ENCODE peak calls at places on chromosomes 11 and 22, in ten cellular contexts. One of them, this sample, is unnamed.

GRCh38 chr11:108007819-108008218 is 879 bp upstream of the CUL5 start:
- DNase-seq in foreskin fibroblast: no peak
- DNase-seq in body of pancreas: no peak
- DNase-seq in adrenal gland: no peak
- DNase-seq in heart left ventricle: no peak
- DNase-seq in mammary epithelial cell: no peak
- DNase-seq in fibroblast of lung: no peak
- DNase-seq in astrocyte of the cerebellum: no peak
- DNase-seq in mesothelial cell of epicardium: no peak
- DNase-seq in right atrium auricular region: no peak
- DNase-seq in this sample: no peak

GRCh38 chr11:2265396-2265795 is 5.0 kb downstream of the ASCL2 start:
- DNase-seq in right atrium auricular region: peak
- DNase-seq in adrenal gland: no peak
- DNase-seq in astrocyte of the cerebellum: no peak
- DNase-seq in mammary epithelial cell: no peak
- DNase-seq in fibroblast of lung: no peak
- DNase-seq in mesothelial cell of epicardium: no peak
- DNase-seq in heart left ventricle: no peak
- DNase-seq in foreskin fibroblast: no peak
- DNase-seq in body of pancreas: no peak
- DNase-seq in this sample: peak

GRCh38 chr11:120054753-120055045 is 83.2 kb downstream of the TRIM29 start:
- DNase-seq in astrocyte of the cerebellum: no peak
- DNase-seq in heart left ventricle: no peak
- DNase-seq in mammary epithelial cell: no peak
- DNase-seq in right atrium auricular region: peak
- DNase-seq in foreskin fibroblast: no peak
- DNase-seq in fibroblast of lung: no peak
- DNase-seq in adrenal gland: no peak
- DNase-seq in body of pancreas: no peak
- DNase-seq in mesothelial cell of epicardium: no peak
- DNase-seq in this sample: no peak

GRCh38 chr11:71484248-71485062 is 31.5 kb downstream of the NADSYN1 start:
- DNase-seq in adrenal gland: no peak
- DNase-seq in heart left ventricle: no peak
- DNase-seq in mammary epithelial cell: no peak
- DNase-seq in foreskin fibroblast: no peak
- DNase-seq in right atrium auricular region: no peak
- DNase-seq in mesothelial cell of epicardium: no peak
- DNase-seq in fibroblast of lung: no peak
- DNase-seq in body of pancreas: no peak
- DNase-seq in astrocyte of the cerebellum: no peak
- DNase-seq in this sample: no peak

GRCh38 chr11:35822815-35823495 is 120.9 kb upstream of the LDLRAD3 start:
- DNase-seq in fibroblast of lung: no peak
- DNase-seq in heart left ventricle: no peak
- DNase-seq in body of pancreas: no peak
- DNase-seq in mammary epithelial cell: no peak
- DNase-seq in right atrium auricular region: no peak
- DNase-seq in foreskin fibroblast: no peak
- DNase-seq in mesothelial cell of epicardium: no peak
- DNase-seq in astrocyte of the cerebellum: no peak
- DNase-seq in adrenal gland: no peak
- DNase-seq in this sample: no peak

GRCh38 chr22:18079706-18080230 is 2.0 kb downstream of the PEX26 start:
- DNase-seq in fibroblast of lung: no peak
- DNase-seq in body of pancreas: no peak
- DNase-seq in heart left ventricle: no peak
- DNase-seq in mammary epithelial cell: no peak
- DNase-seq in foreskin fibroblast: no peak
- DNase-seq in right atrium auricular region: no peak
- DNase-seq in mesothelial cell of epicardium: no peak
- DNase-seq in astrocyte of the cerebellum: no peak
- DNase-seq in adrenal gland: no peak
- DNase-seq in this sample: no peak

GRCh38 chr22:17120281-17120680 is 879 bp downstream of the TMEM121B start:
- DNase-seq in fibroblast of lung: peak
- DNase-seq in body of pancreas: peak
- DNase-seq in astrocyte of the cerebellum: peak
- DNase-seq in right atrium auricular region: no peak
- DNase-seq in adrenal gland: peak
- DNase-seq in mammary epithelial cell: peak
- DNase-seq in foreskin fibroblast: peak
- DNase-seq in mesothelial cell of epicardium: peak
- DNase-seq in heart left ventricle: peak
- DNase-seq in this sample: peak

GRCh38 chr22:24845036-24845918 is 39.3 kb downstream of the SGSM1 start:
- DNase-seq in fibroblast of lung: no peak
- DNase-seq in right atrium auricular region: peak
- DNase-seq in mammary epithelial cell: no peak
- DNase-seq in adrenal gland: peak
- DNase-seq in mesothelial cell of epicardium: no peak
- DNase-seq in body of pancreas: peak
- DNase-seq in heart left ventricle: no peak
- DNase-seq in foreskin fibroblast: peak
- DNase-seq in astrocyte of the cerebellum: no peak
- DNase-seq in this sample: peak

GRCh38 chr11:324131-324530 is 3.5 kb upstream of the IFITM3 start:
- DNase-seq in heart left ventricle: no peak
- DNase-seq in mammary epithelial cell: no peak
- DNase-seq in right atrium auricular region: no peak
- DNase-seq in adrenal gland: no peak
- DNase-seq in astrocyte of the cerebellum: no peak
- DNase-seq in mesothelial cell of epicardium: no peak
- DNase-seq in foreskin fibroblast: no peak
- DNase-seq in fibroblast of lung: no peak
- DNase-seq in body of pancreas: no peak
- DNase-seq in this sample: no peak

DNA sequence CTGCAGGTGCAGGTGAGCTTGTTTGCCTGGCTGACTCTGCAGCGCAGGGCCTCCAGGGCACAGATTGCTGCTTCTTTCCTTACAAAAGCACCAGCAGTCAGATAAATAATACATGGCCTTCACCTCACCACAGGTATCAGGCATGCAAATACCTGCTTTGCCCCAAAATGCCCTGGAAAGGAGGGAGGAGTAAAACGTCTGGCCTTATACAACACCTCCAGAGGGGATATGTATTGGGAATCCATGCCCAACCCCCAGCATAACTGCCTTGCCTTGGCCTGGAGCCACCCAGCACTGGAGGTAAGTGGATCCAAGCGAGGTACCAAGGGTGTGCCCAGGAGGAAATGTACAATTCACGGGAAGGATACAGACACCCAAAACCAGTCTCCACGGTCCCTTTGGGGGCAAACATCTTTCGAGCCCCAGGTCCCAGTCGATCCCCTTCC is 860 bp downstream of the TMEM184B start:
- DNase-seq in right atrium auricular region: no peak
- DNase-seq in fibroblast of lung: no peak
- DNase-seq in body of pancreas: peak
- DNase-seq in foreskin fibroblast: no peak
- DNase-seq in heart left ventricle: no peak
- DNase-seq in adrenal gland: peak
- DNase-seq in mesothelial cell of epicardium: no peak
- DNase-seq in astrocyte of the cerebellum: no peak
- DNase-seq in mammary epithelial cell: peak
- DNase-seq in this sample: no peak
- TF ChIP-seq CTCF in right atrium auricular region: no peak
- TF ChIP-seq CTCF in fibroblast of lung: no peak
- TF ChIP-seq CTCF in body of pancreas: no peak
- TF ChIP-seq CTCF in foreskin fibroblast: no peak
- TF ChIP-seq CTCF in heart left ventricle: no peak
- TF ChIP-seq CTCF in adrenal gland: no peak
- TF ChIP-seq CTCF in mesothelial cell of epicardium: no peak
- TF ChIP-seq CTCF in astrocyte of the cerebellum: no peak
- TF ChIP-seq CTCF in mammary epithelial cell: no peak
- TF ChIP-seq CTCF in this sample: no peak

DNA sequence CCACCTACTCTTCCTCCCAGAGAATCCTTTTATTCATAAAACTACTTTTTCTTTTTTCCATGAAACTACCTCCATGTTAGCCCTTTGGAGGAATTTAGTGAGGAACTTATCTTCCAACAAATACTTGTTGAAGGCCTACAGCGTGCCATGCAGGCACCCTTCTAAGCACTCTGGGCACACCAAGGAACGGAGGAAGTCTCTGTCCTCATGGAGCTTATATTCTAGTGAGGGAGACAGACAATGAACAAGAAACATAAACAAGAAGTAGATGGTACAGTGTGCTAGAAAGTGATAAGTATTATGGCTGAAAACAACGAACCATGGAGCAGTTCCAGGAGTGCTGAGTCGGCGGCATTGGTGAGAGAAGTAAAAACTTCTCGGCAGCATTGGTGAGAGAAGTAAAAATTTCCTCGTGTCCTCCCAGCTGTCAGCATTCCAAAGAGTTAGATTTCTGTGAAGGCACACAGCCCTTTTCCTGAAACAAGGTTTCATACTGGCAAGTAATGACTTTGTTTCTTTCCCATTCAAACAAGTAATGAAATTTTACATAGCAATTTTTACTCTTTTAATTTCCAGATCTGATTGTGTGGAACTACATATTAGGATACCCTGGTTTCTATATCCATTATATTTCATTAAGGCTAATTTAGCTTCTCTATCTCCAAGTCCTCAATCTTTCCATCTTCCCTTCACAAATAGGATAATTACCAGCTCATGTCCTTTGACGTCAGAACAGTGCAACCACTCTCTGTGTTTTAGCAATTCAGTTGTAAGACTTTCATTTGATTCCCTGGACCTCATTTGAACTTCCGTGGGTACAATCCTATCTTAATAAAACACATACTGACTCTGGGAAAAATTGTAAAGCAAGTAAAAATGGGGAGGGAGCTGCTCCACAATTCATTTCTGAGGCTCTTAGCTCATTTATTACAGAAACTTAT is 53.0 kb downstream of the FAM76B start:
- DNase-seq in adrenal gland: no peak
- DNase-seq in body of pancreas: no peak
- DNase-seq in astrocyte of the cerebellum: no peak
- DNase-seq in right atrium auricular region: no peak
- DNase-seq in mammary epithelial cell: no peak
- DNase-seq in fibroblast of lung: no peak
- DNase-seq in heart left ventricle: no peak
- DNase-seq in mesothelial cell of epicardium: no peak
- DNase-seq in foreskin fibroblast: no peak
- DNase-seq in this sample: no peak
- TF ChIP-seq CTCF in adrenal gland: no peak
- TF ChIP-seq CTCF in body of pancreas: no peak
- TF ChIP-seq CTCF in astrocyte of the cerebellum: no peak
- TF ChIP-seq CTCF in right atrium auricular region: no peak
- TF ChIP-seq CTCF in mammary epithelial cell: no peak
- TF ChIP-seq CTCF in fibroblast of lung: no peak
- TF ChIP-seq CTCF in heart left ventricle: no peak
- TF ChIP-seq CTCF in mesothelial cell of epicardium: no peak
- TF ChIP-seq CTCF in foreskin fibroblast: no peak
- TF ChIP-seq CTCF in this sample: no peak

GRCh38 chr11:105215528-105215927 is 76.0 kb upstream of the CARD18 start:
- DNase-seq in astrocyte of the cerebellum: no peak
- DNase-seq in mammary epithelial cell: no peak
- DNase-seq in body of pancreas: no peak
- DNase-seq in foreskin fibroblast: no peak
- DNase-seq in adrenal gland: no peak
- DNase-seq in mesothelial cell of epicardium: no peak
- DNase-seq in right atrium auricular region: no peak
- DNase-seq in fibroblast of lung: no peak
- DNase-seq in heart left ventricle: no peak
- DNase-seq in this sample: no peak

GRCh38 chr11:105219670-105220069 is 80.1 kb upstream of the CARD18 start:
- DNase-seq in mesothelial cell of epicardium: no peak
- DNase-seq in foreskin fibroblast: no peak
- DNase-seq in heart left ventricle: no peak
- DNase-seq in astrocyte of the cerebellum: no peak
- DNase-seq in right atrium auricular region: no peak
- DNase-seq in adrenal gland: no peak
- DNase-seq in mammary epithelial cell: no peak
- DNase-seq in body of pancreas: no peak
- DNase-seq in fibroblast of lung: no peak
- DNase-seq in this sample: no peak

GRCh38 chr11:105224859-105225258 is 85.3 kb upstream of the CARD18 start:
- DNase-seq in right atrium auricular region: no peak
- DNase-seq in astrocyte of the cerebellum: no peak
- DNase-seq in heart left ventricle: no peak
- DNase-seq in fibroblast of lung: no peak
- DNase-seq in adrenal gland: no peak
- DNase-seq in body of pancreas: no peak
- DNase-seq in mammary epithelial cell: no peak
- DNase-seq in mesothelial cell of epicardium: no peak
- DNase-seq in foreskin fibroblast: no peak
- DNase-seq in this sample: no peak

GRCh38 chr11:105220175-105220574 is 80.6 kb upstream of the CARD18 start:
- DNase-seq in fibroblast of lung: no peak
- DNase-seq in foreskin fibroblast: no peak
- DNase-seq in heart left ventricle: no peak
- DNase-seq in mesothelial cell of epicardium: no peak
- DNase-seq in adrenal gland: no peak
- DNase-seq in right atrium auricular region: no peak
- DNase-seq in mammary epithelial cell: no peak
- DNase-seq in body of pancreas: no peak
- DNase-seq in astrocyte of the cerebellum: no peak
- DNase-seq in this sample: no peak

DNA sequence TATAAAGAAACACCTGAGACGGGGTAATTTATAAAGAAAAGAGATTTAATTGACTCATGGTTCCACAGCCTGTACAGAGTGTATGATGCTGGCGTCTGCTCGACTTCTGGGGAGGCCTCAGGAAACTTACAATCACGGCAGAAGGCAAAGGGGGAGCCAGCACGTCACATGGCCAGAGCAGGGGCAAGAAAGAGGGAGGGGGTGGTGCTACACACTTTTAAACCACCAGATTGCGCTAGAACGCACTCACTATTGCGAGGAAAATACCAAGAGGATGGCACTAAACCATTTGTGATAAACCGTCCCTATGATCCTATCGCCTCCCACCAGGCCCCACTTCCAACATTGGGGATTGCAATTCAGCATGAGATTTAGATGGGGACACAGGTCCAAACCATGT is 79.7 kb upstream of the CARD18 start:
- DNase-seq in mammary epithelial cell: no peak
- DNase-seq in heart left ventricle: no peak
- DNase-seq in mesothelial cell of epicardium: no peak
- DNase-seq in right atrium auricular region: no peak
- DNase-seq in adrenal gland: no peak
- DNase-seq in astrocyte of the cerebellum: no peak
- DNase-seq in foreskin fibroblast: no peak
- DNase-seq in body of pancreas: no peak
- DNase-seq in fibroblast of lung: no peak
- DNase-seq in this sample: no peak
- TF ChIP-seq CTCF in mammary epithelial cell: no peak
- TF ChIP-seq CTCF in heart left ventricle: no peak
- TF ChIP-seq CTCF in mesothelial cell of epicardium: no peak
- TF ChIP-seq CTCF in right atrium auricular region: no peak
- TF ChIP-seq CTCF in adrenal gland: no peak
- TF ChIP-seq CTCF in astrocyte of the cerebellum: no peak
- TF ChIP-seq CTCF in foreskin fibroblast: no peak
- TF ChIP-seq CTCF in body of pancreas: no peak
- TF ChIP-seq CTCF in fibroblast of lung: no peak
- TF ChIP-seq CTCF in this sample: no peak

DNA sequence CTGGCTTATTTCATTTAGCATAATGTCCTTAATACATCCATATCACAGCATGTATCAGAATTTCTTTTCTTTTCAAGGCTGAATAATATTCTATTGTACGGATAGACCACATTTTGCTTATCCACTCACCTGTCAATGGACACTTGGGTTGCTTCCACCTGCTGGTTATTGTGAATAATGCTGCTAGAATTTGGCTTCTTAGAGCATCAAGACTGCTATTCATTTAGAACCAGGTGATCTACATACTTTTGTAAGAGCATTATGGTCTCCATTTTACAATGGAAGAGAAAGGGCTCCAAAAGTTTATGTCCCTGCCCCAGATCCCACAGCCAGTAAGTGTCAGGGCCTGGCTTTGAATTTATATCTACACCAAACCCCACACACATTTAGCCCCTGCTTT is 100.7 kb upstream of the CD82 start:
- DNase-seq in mammary epithelial cell: peak
- DNase-seq in astrocyte of the cerebellum: no peak
- DNase-seq in right atrium auricular region: no peak
- DNase-seq in fibroblast of lung: no peak
- DNase-seq in heart left ventricle: no peak
- DNase-seq in mesothelial cell of epicardium: no peak
- DNase-seq in adrenal gland: no peak
- DNase-seq in foreskin fibroblast: no peak
- DNase-seq in body of pancreas: no peak
- DNase-seq in this sample: no peak
- TF ChIP-seq CTCF in mammary epithelial cell: peak
- TF ChIP-seq CTCF in astrocyte of the cerebellum: no peak
- TF ChIP-seq CTCF in right atrium auricular region: no peak
- TF ChIP-seq CTCF in fibroblast of lung: no peak
- TF ChIP-seq CTCF in heart left ventricle: no peak
- TF ChIP-seq CTCF in mesothelial cell of epicardium: no peak
- TF ChIP-seq CTCF in adrenal gland: no peak
- TF ChIP-seq CTCF in foreskin fibroblast: no peak
- TF ChIP-seq CTCF in body of pancreas: no peak
- TF ChIP-seq CTCF in this sample: no peak